ENCODE peak calls at places on chromosome 14, in nine cellular contexts. B is SHP77, V is immature natural killer cell, X is NCI-H510A, L is NCI-H1694 treated with DMSO at 0.1 percent for 48 hours, C is tibial artery, U is endothelial cell of umbilical vein, S is right cardiac atrium, O is iris pigment epithelial cell. Y is an unnamed sample.

GRCh38 chr14:91354221-91354916 is 63.3 kb downstream of the CCDC88C start:
- DNase-seq in S (peak), L (no peak), O (no peak), B (no peak), C (no peak), X (no peak), U (no peak), V (peak), Y (no peak)

GRCh38 chr14:68464716-68465115 is 328.2 kb downstream of the ZFP36L1 start:
- DNase-seq in L (no peak), U (peak), V (no peak), B (no peak), S (no peak), C (no peak), X (no peak), O (peak), Y (no peak)

GRCh38 chr14:61211476-61212262 is 69.5 kb downstream of the TMEM30B start:
- DNase-seq in L (peak), V (no peak), X (peak), U (no peak), O (no peak), S (no peak), C (no peak), B (peak), Y (no peak)

GRCh38 chr14:72699852-72700257 is 194.0 kb downstream of the DPF3 start:
- DNase-seq in X (no peak), C (peak), L (no peak), S (peak), U (peak), V (no peak), O (peak), B (no peak), Y (peak)

GRCh38 chr14:105013150-105013787 is 7.6 kb downstream of the CDCA4 start:
- DNase-seq in X (no peak), O (no peak), C (no peak), U (no peak), B (no peak), S (peak), V (no peak), L (peak), Y (peak)

GRCh38 chr14:33660248-33660647 is 290.6 kb downstream of the EGLN3 start:
- DNase-seq in L (no peak), O (no peak), V (no peak), B (no peak), X (no peak), U (no peak), S (no peak), C (no peak), Y (no peak)

GRCh38 chr14:100844082-100844408 is 18.1 kb downstream of the MEG3 start:
- DNase-seq in C (no peak), U (no peak), V (no peak), B (no peak), L (no peak), X (no peak), S (no peak), O (no peak), Y (no peak)

GRCh38 chr14:47278233-47278842 is 397.1 kb downstream of the MDGA2 start:
- DNase-seq in L (peak), U (peak), B (peak), V (no peak), S (no peak), O (peak), X (no peak), C (no peak), Y (peak)

GRCh38 chr14:79549515-79549914 is 661.8 kb downstream of the DIO2 start:
- DNase-seq in B (no peak), V (no peak), O (peak), C (no peak), U (no peak), X (no peak), L (no peak), S (no peak), Y (no peak)